ENCODE peak calls at places on chromosome 19, in six cellular contexts. L is ascending aorta, T is ovary, B is mucosa of descending colon, Y is endodermal cell, P is cardiac muscle cell. S is an unnamed sample. For H3K4me1 and H3K9me3, the result is how much of the 10 kb centered on the place peaks cover.

GRCh38 chr19:19488041-19488874 is 27.1 kb downstream of the TSSK6 start:
- DNase-seq in T (no peak), L (no peak), B (peak), Y (peak), P (peak), S (no peak)

GRCh38 chr19:46875234-46875633 is 14.4 kb downstream of the ARHGAP35 start:
- DNase-seq in T (no peak), P (no peak), L (no peak), Y (peak), B (no peak), S (no peak)

GRCh38 chr19:58569943-58570670 is 3.0 kb downstream of the MZF1 start:
- DNase-seq in L (no peak), B (peak), P (no peak), Y (no peak), T (peak), S (no peak)

GRCh38 chr19:56720281-56720680 is 48.7 kb upstream of the ZNF835 start:
- DNase-seq in T (peak), B (no peak), Y (no peak), P (peak), L (no peak), S (no peak)

GRCh38 chr19:48798937-48799336 is 11.9 kb downstream of the BCAT2 start:
- DNase-seq in L (no peak), P (no peak), T (no peak), Y (peak), B (no peak), S (no peak)

GRCh38 chr19:41940443-41941409 is 12.5 kb upstream of the ERFL start:
- DNase-seq in P (no peak), T (no peak), L (no peak), Y (peak), B (no peak), S (no peak)

GRCh38 chr19:10979950-10980349 is 19.1 kb downstream of the SMARCA4 start:
- DNase-seq in T (no peak), P (no peak), B (no peak), L (no peak), Y (no peak), S (no peak)

GRCh38 chr19:45575216-45575615 is 9.4 kb downstream of the OPA3 start:
- DNase-seq in P (no peak), Y (no peak), L (no peak), B (no peak), T (no peak), S (no peak)

GRCh38 chr19:48135411-48135810 is 24.8 kb upstream of the PLA2G4C start:
- DNase-seq in L (no peak), P (no peak), Y (peak), T (no peak), B (no peak), S (no peak)

GRCh38 chr19:38210458-38210987 is 13.5 kb downstream of the DPF1 start:
- DNase-seq in Y (peak), B (no peak), L (no peak), P (peak), T (peak), S (no peak)

GRCh38 chr19:16222806-16223205 is 25.1 kb downstream of the AP1M1 start:
- DNase-seq in Y (no peak), T (no peak), B (no peak), L (no peak), P (peak), S (no peak)

GRCh38 chr19:4258181-4258580 is 11.3 kb downstream of the YJU2 start:
- DNase-seq in L (no peak), T (no peak), P (no peak), B (no peak), Y (no peak), S (no peak)

GRCh38 chr19:29524201-29524911 is 1.4 kb upstream of the VSTM2B start:
- DNase-seq in P (no peak), T (no peak), Y (peak), B (no peak), L (no peak), S (peak)

GRCh38 chr19:40416918-40417713 is 3.9 kb upstream of the PRX start:
- DNase-seq in L (no peak), B (no peak), Y (peak), P (peak), T (no peak), S (no peak)

GRCh38 chr19:56905616-56906015 is 65.1 kb upstream of the PEG3 start:
- DNase-seq in T (no peak), Y (no peak), B (no peak), P (no peak), L (no peak), S (no peak)

GRCh38 chr19:10260141-10260584 is 8.1 kb downstream of the MRPL4 start:
- DNase-seq in L (no peak), P (no peak), T (no peak), Y (no peak), B (no peak), S (no peak)

GRCh38 chr19:51366999-51367564 is 894 bp upstream of the ETFB start:
- DNase-seq in P (no peak), B (peak), Y (no peak), L (no peak), T (no peak), S (peak)

GRCh38 chr19:35299523-35300339 is 7.8 kb downstream of the MAG start:
- DNase-seq in T (no peak), Y (peak), B (no peak), P (no peak), L (no peak), S (no peak)

GRCh38 chr19:49853852-49854849 is 3.2 kb downstream of the PTOV1 start:
- DNase-seq in P (no peak), T (no peak), L (no peak), Y (peak), B (peak), S (no peak)

GRCh38 chr19:38667552-38668205 is 20.2 kb downstream of the ACTN4 start:
- DNase-seq in B (no peak), T (no peak), L (no peak), Y (no peak), P (no peak), S (no peak)

GRCh38 chr19:18543814-18544475 is 572 bp upstream of the FKBP8 start:
- DNase-seq in T (peak), P (peak), B (peak), Y (peak), L (peak), S (peak)

GRCh38 chr19:38699027-38699346 is 45.3 kb downstream of the CAPN12 start:
- DNase-seq in Y (no peak), P (no peak), B (no peak), T (no peak), L (no peak), S (no peak)

GRCh38 chr19:36916991-36917390 is 859 bp downstream of the ZNF568 start:
- DNase-seq in P (peak), Y (peak), L (no peak), T (no peak), B (no peak), S (no peak)

GRCh38 chr19:41541990-41542584 is 33.9 kb upstream of the CEACAM21 start:
- DNase-seq in P (peak), L (no peak), T (no peak), Y (peak), B (peak), S (peak)

GRCh38 chr19:34253711-34254551 is 423 bp upstream of the GARRE1 start:
- DNase-seq in B (peak), L (peak), T (peak), P (no peak), Y (peak), S (no peak)

GRCh38 chr19:49553451-49554271 is 25.9 kb downstream of the RCN3 start:
- DNase-seq in T (no peak), Y (no peak), L (no peak), B (peak), P (peak), S (no peak)

GRCh38 chr19:41699231-41699967 is 9.0 kb upstream of the CEACAM5 start:
- DNase-seq in T (no peak), L (no peak), B (no peak), P (no peak), Y (peak), S (no peak)

GRCh38 chr19:21691656-21692055 is 75.7 kb downstream of the ZNF100 start:
- DNase-seq in T (peak), B (no peak), Y (no peak), P (no peak), L (no peak), S (no peak)

GRCh38 chr19:5697022-5697889 is 7.2 kb downstream of the RPL36 start:
- DNase-seq in L (no peak), T (no peak), Y (peak), B (no peak), P (no peak), S (no peak)

GRCh38 chr19:9865732-9866627 is 30.9 kb downstream of the PIN1 start:
- DNase-seq in T (no peak), P (no peak), L (no peak), B (no peak), Y (no peak), S (peak)

GRCh38 chr19:50328257-50329145 is 676 bp downstream of the KCNC3 start:
- DNase-seq in L (no peak), B (peak), Y (peak), T (no peak), P (no peak), S (no peak)

GRCh38 chr19:31331536-31331935 is 17.7 kb downstream of the TSHZ3 start:
- DNase-seq in B (no peak), L (no peak), Y (no peak), P (no peak), T (no peak), S (no peak)
- H3K4me1 ChIP-seq in B (under half), L (under half), Y (under half), P (under half), T (under half), S (under half)

DNA sequence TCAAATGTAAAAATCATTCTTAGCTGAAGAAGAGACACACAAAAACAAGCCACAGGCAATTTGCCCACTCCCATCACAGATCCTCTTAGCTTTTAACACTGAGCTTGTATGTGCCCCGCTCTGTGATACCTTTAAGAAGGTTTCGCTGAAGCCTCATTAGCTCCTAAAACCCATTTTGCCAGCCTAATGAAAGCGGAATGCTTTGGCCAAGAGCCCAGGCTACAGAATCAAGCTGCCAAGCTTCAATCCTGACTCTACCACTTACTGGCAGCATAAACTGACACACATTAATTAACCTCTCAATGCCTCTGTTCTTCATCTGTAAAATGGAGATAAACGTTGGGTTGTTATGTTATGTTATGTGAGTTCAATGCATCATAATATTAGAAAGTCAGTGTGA is 10.5 kb downstream of the ZNF112 start:
- DNase-seq in Y (no peak), T (no peak), P (no peak), L (no peak), B (no peak), S (no peak)
- H3K9me3 ChIP-seq in Y (under half), T (under half), P (under half), L (half or more), B (half or more), S (under half)

GRCh38 chr19:8846819-8847218 is 14.6 kb downstream of the MBD3L1 start:
- DNase-seq in P (no peak), L (no peak), B (no peak), Y (no peak), T (no peak), S (no peak)

GRCh38 chr19:8849232-8849631 is 17.1 kb downstream of the MBD3L1 start:
- DNase-seq in B (no peak), Y (no peak), P (no peak), T (no peak), L (no peak), S (no peak)

GRCh38 chr19:8850488-8850887 is 18.3 kb downstream of the MBD3L1 start:
- DNase-seq in T (no peak), P (no peak), B (no peak), Y (no peak), L (no peak), S (no peak)
- H3K4me1 ChIP-seq in T (under half), P (under half), B (under half), Y (under half), L (under half), S (under half)

GRCh38 chr19:12526542-12526941 is 24.7 kb downstream of the ZNF564 start:
- DNase-seq in Y (no peak), B (no peak), T (no peak), P (no peak), L (no peak), S (no peak)

GRCh38 chr19:12521996-12522395 is 29.3 kb downstream of the ZNF564 start:
- DNase-seq in P (no peak), Y (peak), B (no peak), L (no peak), T (no peak), S (no peak)

DNA sequence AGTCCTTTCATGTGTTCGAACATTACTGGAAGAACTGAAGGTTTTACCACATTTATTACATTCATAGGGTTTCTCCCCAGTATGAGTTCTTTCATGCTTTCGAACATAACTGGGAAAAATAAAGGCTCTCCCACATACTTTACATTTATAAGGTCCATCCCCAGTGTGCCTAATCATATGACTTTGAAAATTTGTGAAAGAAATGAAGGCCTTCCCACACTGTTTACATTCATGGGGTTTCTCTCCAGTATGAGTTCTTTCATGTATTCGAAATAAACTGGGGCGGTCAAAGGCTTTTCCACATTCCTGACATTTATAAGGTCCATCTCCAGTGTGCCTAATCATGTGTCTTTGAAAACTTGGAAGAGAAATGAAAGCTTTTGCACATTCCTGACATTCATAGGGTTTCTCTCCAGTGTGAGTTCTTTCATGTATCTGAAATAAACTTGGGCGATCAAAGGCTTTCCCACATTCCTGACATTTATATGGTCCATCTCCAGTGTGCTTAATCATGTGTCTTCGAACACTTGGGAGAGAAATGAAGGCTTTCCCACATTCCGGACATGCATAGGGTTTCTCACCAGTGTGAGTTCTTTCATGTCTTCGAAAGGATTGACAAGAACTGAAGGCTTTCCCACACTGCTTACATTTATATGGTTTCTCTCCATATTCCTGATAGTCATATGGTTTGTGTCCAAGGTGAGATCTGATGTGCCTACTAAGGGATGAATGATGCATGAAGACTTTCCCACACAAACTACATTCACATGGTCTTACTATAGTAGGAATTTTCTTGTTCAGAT is 24.0 kb downstream of the ZNF564 start:
- DNase-seq in B (no peak), T (no peak), P (peak), L (no peak), Y (no peak), S (no peak)
- H3K9me3 ChIP-seq in B (half or more), T (under half), P (under half), L (half or more), Y (half or more), S (half or more)

GRCh38 chr19:1264801-1265610 is 4.1 kb upstream of the CIRBP start:
- DNase-seq in B (peak), T (peak), Y (peak), P (peak), L (no peak), S (no peak)
- H3K4me1 ChIP-seq in B (half or more), T (under half), Y (under half), P (half or more), L (under half), S (half or more)

GRCh38 chr19:27679399-27679798 is 1533.6 kb downstream of the UQCRFS1 start:
- DNase-seq in P (no peak), Y (no peak), B (no peak), T (no peak), L (no peak), S (no peak)
- H3K9me3 ChIP-seq in P (under half), Y (half or more), B (half or more), T (under half), L (under half), S (under half)

GRCh38 chr19:3098515-3099346 is 4.6 kb downstream of the GNA11 start:
- DNase-seq in P (peak), Y (no peak), L (no peak), B (peak), T (no peak), S (peak)
- H3K4me1 ChIP-seq in P (under half), Y (under half), L (under half), B (half or more), T (under half), S (under half)

S was measured in CD8-positive, alpha-beta memory T cell.